ENCODE peak calls at places on chromosomes 13 and 19, in nine cellular contexts. One of them, this sample, is unnamed.

GRCh38 chr13:76813874-76814273 is 72.3 kb downstream of the KCTD12 start:
- DNase-seq in H1: no peak
- DNase-seq in adrenal gland: no peak
- DNase-seq in neural crest cell: no peak
- DNase-seq in activated B cell treated with CpG ODN at 0.5 μM for 24 hours: no peak
- DNase-seq in right atrium auricular region: no peak
- DNase-seq in tibial nerve: no peak
- DNase-seq in heart left ventricle: peak
- DNase-seq in ascending aorta: no peak
- DNase-seq in this sample: no peak

GRCh38 chr19:46841458-46842083 is 9.1 kb downstream of the AP2S1 start:
- DNase-seq in H1: no peak
- DNase-seq in ascending aorta: peak
- DNase-seq in heart left ventricle: peak
- DNase-seq in tibial nerve: peak
- DNase-seq in adrenal gland: peak
- DNase-seq in right atrium auricular region: peak
- DNase-seq in activated B cell treated with CpG ODN at 0.5 μM for 24 hours: no peak
- DNase-seq in neural crest cell: no peak
- DNase-seq in this sample: no peak

GRCh38 chr19:33436360-33437345 is 63.1 kb downstream of the CEBPG start:
- DNase-seq in adrenal gland: no peak
- DNase-seq in neural crest cell: no peak
- DNase-seq in activated B cell treated with CpG ODN at 0.5 μM for 24 hours: no peak
- DNase-seq in tibial nerve: no peak
- DNase-seq in heart left ventricle: no peak
- DNase-seq in ascending aorta: no peak
- DNase-seq in right atrium auricular region: no peak
- DNase-seq in H1: no peak
- DNase-seq in this sample: no peak

GRCh38 chr13:97695684-97696083 is 257.8 kb upstream of the IPO5 start:
- DNase-seq in right atrium auricular region: no peak
- DNase-seq in tibial nerve: no peak
- DNase-seq in adrenal gland: no peak
- DNase-seq in ascending aorta: no peak
- DNase-seq in activated B cell treated with CpG ODN at 0.5 μM for 24 hours: no peak
- DNase-seq in H1: no peak
- DNase-seq in heart left ventricle: no peak
- DNase-seq in neural crest cell: no peak
- DNase-seq in this sample: no peak

GRCh38 chr19:49869009-49869483 is 1.7 kb upstream of the PNKP start:
- DNase-seq in activated B cell treated with CpG ODN at 0.5 μM for 24 hours: peak
- DNase-seq in tibial nerve: no peak
- DNase-seq in H1: no peak
- DNase-seq in right atrium auricular region: no peak
- DNase-seq in adrenal gland: no peak
- DNase-seq in heart left ventricle: no peak
- DNase-seq in neural crest cell: no peak
- DNase-seq in ascending aorta: no peak
- DNase-seq in this sample: no peak

GRCh38 chr19:41339936-41340335 is 13.8 kb downstream of the TGFB1 start:
- DNase-seq in right atrium auricular region: no peak
- DNase-seq in heart left ventricle: no peak
- DNase-seq in adrenal gland: no peak
- DNase-seq in neural crest cell: no peak
- DNase-seq in ascending aorta: no peak
- DNase-seq in H1: no peak
- DNase-seq in tibial nerve: no peak
- DNase-seq in activated B cell treated with CpG ODN at 0.5 μM for 24 hours: no peak
- DNase-seq in this sample: no peak

GRCh38 chr19:15373644-15374043 is 5.9 kb downstream of the AKAP8 start:
- DNase-seq in right atrium auricular region: no peak
- DNase-seq in neural crest cell: no peak
- DNase-seq in H1: no peak
- DNase-seq in ascending aorta: no peak
- DNase-seq in activated B cell treated with CpG ODN at 0.5 μM for 24 hours: no peak
- DNase-seq in tibial nerve: no peak
- DNase-seq in heart left ventricle: no peak
- DNase-seq in adrenal gland: no peak
- DNase-seq in this sample: no peak

GRCh38 chr19:38617764-38618589 is at the start of gene MAP4K1:
- DNase-seq in adrenal gland: no peak
- DNase-seq in ascending aorta: peak
- DNase-seq in activated B cell treated with CpG ODN at 0.5 μM for 24 hours: peak
- DNase-seq in heart left ventricle: peak
- DNase-seq in right atrium auricular region: no peak
- DNase-seq in H1: no peak
- DNase-seq in tibial nerve: no peak
- DNase-seq in neural crest cell: no peak
- DNase-seq in this sample: no peak

GRCh38 chr13:80547341-80547740 is 206.4 kb upstream of the SPRY2 start:
- DNase-seq in heart left ventricle: no peak
- DNase-seq in neural crest cell: no peak
- DNase-seq in tibial nerve: no peak
- DNase-seq in H1: no peak
- DNase-seq in adrenal gland: no peak
- DNase-seq in right atrium auricular region: no peak
- DNase-seq in activated B cell treated with CpG ODN at 0.5 μM for 24 hours: no peak
- DNase-seq in ascending aorta: no peak
- DNase-seq in this sample: no peak

GRCh38 chr19:29676586-29676985 is 11.3 kb downstream of the PLEKHF1 start:
- DNase-seq in activated B cell treated with CpG ODN at 0.5 μM for 24 hours: no peak
- DNase-seq in heart left ventricle: peak
- DNase-seq in tibial nerve: no peak
- DNase-seq in right atrium auricular region: no peak
- DNase-seq in adrenal gland: no peak
- DNase-seq in H1: no peak
- DNase-seq in neural crest cell: no peak
- DNase-seq in ascending aorta: no peak
- DNase-seq in this sample: no peak

GRCh38 chr19:17739121-17739875 is 12.0 kb upstream of the FCHO1 start:
- DNase-seq in H1: no peak
- DNase-seq in adrenal gland: peak
- DNase-seq in tibial nerve: no peak
- DNase-seq in heart left ventricle: no peak
- DNase-seq in neural crest cell: no peak
- DNase-seq in ascending aorta: no peak
- DNase-seq in activated B cell treated with CpG ODN at 0.5 μM for 24 hours: peak
- DNase-seq in right atrium auricular region: no peak
- DNase-seq in this sample: no peak

GRCh38 chr13:41179593-41180250 is 14.6 kb downstream of the KBTBD7 start:
- DNase-seq in tibial nerve: no peak
- DNase-seq in right atrium auricular region: no peak
- DNase-seq in adrenal gland: no peak
- DNase-seq in neural crest cell: no peak
- DNase-seq in activated B cell treated with CpG ODN at 0.5 μM for 24 hours: no peak
- DNase-seq in H1: no peak
- DNase-seq in ascending aorta: no peak
- DNase-seq in heart left ventricle: no peak
- DNase-seq in this sample: no peak

GRCh38 chr19:42291437-42291815 is 10.5 kb upstream of the PRR19 start:
- DNase-seq in H1: no peak
- DNase-seq in heart left ventricle: no peak
- DNase-seq in right atrium auricular region: no peak
- DNase-seq in adrenal gland: no peak
- DNase-seq in tibial nerve: no peak
- DNase-seq in neural crest cell: no peak
- DNase-seq in ascending aorta: no peak
- DNase-seq in activated B cell treated with CpG ODN at 0.5 μM for 24 hours: no peak
- DNase-seq in this sample: no peak

GRCh38 chr19:58328999-58329398 is 2.2 kb downstream of the ZSCAN22 start:
- DNase-seq in activated B cell treated with CpG ODN at 0.5 μM for 24 hours: no peak
- DNase-seq in adrenal gland: no peak
- DNase-seq in H1: peak
- DNase-seq in ascending aorta: no peak
- DNase-seq in tibial nerve: no peak
- DNase-seq in heart left ventricle: no peak
- DNase-seq in neural crest cell: peak
- DNase-seq in right atrium auricular region: no peak
- DNase-seq in this sample: peak
- TF ChIP-seq CTCF in activated B cell treated with CpG ODN at 0.5 μM for 24 hours: no peak
- TF ChIP-seq CTCF in adrenal gland: no peak
- TF ChIP-seq CTCF in H1: peak
- TF ChIP-seq CTCF in ascending aorta: no peak
- TF ChIP-seq CTCF in tibial nerve: no peak
- TF ChIP-seq CTCF in heart left ventricle: no peak
- TF ChIP-seq CTCF in neural crest cell: peak
- TF ChIP-seq CTCF in right atrium auricular region: no peak
- TF ChIP-seq CTCF in this sample: no peak

DNA sequence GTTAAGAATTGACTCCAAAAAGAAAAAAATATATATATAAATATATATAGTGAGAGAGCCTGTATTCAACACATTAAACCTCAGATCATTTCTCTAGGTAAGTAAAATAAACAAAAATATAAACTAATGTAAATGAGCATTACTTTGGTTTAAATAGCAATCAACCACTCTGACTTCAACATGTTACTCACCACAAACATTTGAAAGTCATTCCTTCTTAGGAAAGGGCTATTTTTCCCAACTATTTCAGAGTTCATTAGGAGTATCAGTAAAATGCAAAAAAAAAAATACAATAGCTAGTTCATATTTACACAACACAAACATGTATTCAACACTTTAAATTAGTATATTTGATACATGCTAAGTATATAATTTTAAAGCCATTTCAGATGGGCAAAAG is 40.5 kb downstream of the KLF12 start:
- DNase-seq in activated B cell treated with CpG ODN at 0.5 μM for 24 hours: no peak
- DNase-seq in tibial nerve: no peak
- DNase-seq in neural crest cell: no peak
- DNase-seq in heart left ventricle: no peak
- DNase-seq in adrenal gland: no peak
- DNase-seq in ascending aorta: no peak
- DNase-seq in H1: no peak
- DNase-seq in right atrium auricular region: no peak
- DNase-seq in this sample: no peak
- TF ChIP-seq CTCF in activated B cell treated with CpG ODN at 0.5 μM for 24 hours: no peak
- TF ChIP-seq CTCF in tibial nerve: no peak
- TF ChIP-seq CTCF in neural crest cell: no peak
- TF ChIP-seq CTCF in heart left ventricle: no peak
- TF ChIP-seq CTCF in adrenal gland: no peak
- TF ChIP-seq CTCF in ascending aorta: no peak
- TF ChIP-seq CTCF in H1: no peak
- TF ChIP-seq CTCF in right atrium auricular region: no peak
- TF ChIP-seq CTCF in this sample: no peak

GRCh38 chr13:112885782-112886268 is 83.2 kb upstream of the MCF2L start:
- DNase-seq in right atrium auricular region: peak
- DNase-seq in neural crest cell: peak
- DNase-seq in activated B cell treated with CpG ODN at 0.5 μM for 24 hours: no peak
- DNase-seq in heart left ventricle: peak
- DNase-seq in ascending aorta: peak
- DNase-seq in tibial nerve: peak
- DNase-seq in adrenal gland: peak
- DNase-seq in H1: peak
- DNase-seq in this sample: peak

GRCh38 chr13:112887151-112887550 is 81.9 kb upstream of the MCF2L start:
- DNase-seq in ascending aorta: no peak
- DNase-seq in activated B cell treated with CpG ODN at 0.5 μM for 24 hours: no peak
- DNase-seq in right atrium auricular region: no peak
- DNase-seq in heart left ventricle: no peak
- DNase-seq in adrenal gland: no peak
- DNase-seq in tibial nerve: no peak
- DNase-seq in H1: no peak
- DNase-seq in neural crest cell: no peak
- DNase-seq in this sample: no peak

GRCh38 chr13:112889351-112890290 is 79.4 kb upstream of the MCF2L start:
- DNase-seq in ascending aorta: no peak
- DNase-seq in activated B cell treated with CpG ODN at 0.5 μM for 24 hours: no peak
- DNase-seq in right atrium auricular region: no peak
- DNase-seq in tibial nerve: no peak
- DNase-seq in adrenal gland: no peak
- DNase-seq in H1: no peak
- DNase-seq in heart left ventricle: no peak
- DNase-seq in neural crest cell: no peak
- DNase-seq in this sample: no peak

GRCh38 chr13:112888238-112889111 is 80.5 kb upstream of the MCF2L start:
- DNase-seq in heart left ventricle: no peak
- DNase-seq in H1: no peak
- DNase-seq in ascending aorta: no peak
- DNase-seq in adrenal gland: no peak
- DNase-seq in tibial nerve: no peak
- DNase-seq in activated B cell treated with CpG ODN at 0.5 μM for 24 hours: no peak
- DNase-seq in neural crest cell: no peak
- DNase-seq in right atrium auricular region: no peak
- DNase-seq in this sample: no peak

GRCh38 chr13:112887557-112887991 is 81.4 kb upstream of the MCF2L start:
- DNase-seq in ascending aorta: no peak
- DNase-seq in adrenal gland: no peak
- DNase-seq in H1: no peak
- DNase-seq in activated B cell treated with CpG ODN at 0.5 μM for 24 hours: no peak
- DNase-seq in neural crest cell: no peak
- DNase-seq in tibial nerve: no peak
- DNase-seq in heart left ventricle: no peak
- DNase-seq in right atrium auricular region: no peak
- DNase-seq in this sample: no peak
- TF ChIP-seq CTCF in ascending aorta: no peak
- TF ChIP-seq CTCF in adrenal gland: no peak
- TF ChIP-seq CTCF in H1: no peak
- TF ChIP-seq CTCF in activated B cell treated with CpG ODN at 0.5 μM for 24 hours: no peak
- TF ChIP-seq CTCF in neural crest cell: no peak
- TF ChIP-seq CTCF in tibial nerve: no peak
- TF ChIP-seq CTCF in heart left ventricle: no peak
- TF ChIP-seq CTCF in right atrium auricular region: no peak
- TF ChIP-seq CTCF in this sample: no peak

GRCh38 chr19:12325690-12326089 is 7.7 kb downstream of the ZNF563 start:
- DNase-seq in neural crest cell: no peak
- DNase-seq in H1: no peak
- DNase-seq in right atrium auricular region: no peak
- DNase-seq in ascending aorta: no peak
- DNase-seq in tibial nerve: no peak
- DNase-seq in adrenal gland: no peak
- DNase-seq in activated B cell treated with CpG ODN at 0.5 μM for 24 hours: no peak
- DNase-seq in heart left ventricle: no peak
- DNase-seq in this sample: no peak

GRCh38 chr19:12331211-12331941 is 2.1 kb downstream of the ZNF563 start:
- DNase-seq in tibial nerve: no peak
- DNase-seq in right atrium auricular region: no peak
- DNase-seq in H1: no peak
- DNase-seq in adrenal gland: peak
- DNase-seq in neural crest cell: no peak
- DNase-seq in ascending aorta: no peak
- DNase-seq in heart left ventricle: peak
- DNase-seq in activated B cell treated with CpG ODN at 0.5 μM for 24 hours: peak
- DNase-seq in this sample: no peak

GRCh38 chr19:12333162-12334159 is at the start of gene ZNF563:
- DNase-seq in tibial nerve: peak
- DNase-seq in adrenal gland: peak
- DNase-seq in H1: peak
- DNase-seq in right atrium auricular region: peak
- DNase-seq in activated B cell treated with CpG ODN at 0.5 μM for 24 hours: peak
- DNase-seq in neural crest cell: peak
- DNase-seq in ascending aorta: peak
- DNase-seq in heart left ventricle: peak
- DNase-seq in this sample: peak

DNA sequence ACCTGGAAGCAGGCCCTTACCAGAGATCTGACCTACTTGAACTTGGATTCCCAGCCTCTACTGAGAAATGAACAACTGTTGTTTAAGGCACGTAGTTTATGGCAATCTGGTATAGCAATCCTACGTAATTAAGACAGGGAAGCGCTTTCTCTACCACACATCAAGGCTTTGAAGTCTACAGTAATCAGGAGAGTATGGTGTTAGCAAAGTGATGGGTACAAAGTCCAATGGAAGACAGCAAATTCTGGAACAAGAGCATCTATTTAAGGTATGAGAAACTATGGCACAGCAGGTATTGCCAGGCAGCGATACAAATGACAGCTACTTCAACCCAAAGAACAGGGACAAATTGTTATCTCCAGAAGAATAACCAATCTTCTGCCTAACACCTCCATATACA is 3.1 kb downstream of the ZNF563 start:
- DNase-seq in heart left ventricle: no peak
- DNase-seq in ascending aorta: no peak
- DNase-seq in H1: no peak
- DNase-seq in activated B cell treated with CpG ODN at 0.5 μM for 24 hours: no peak
- DNase-seq in neural crest cell: no peak
- DNase-seq in right atrium auricular region: no peak
- DNase-seq in adrenal gland: no peak
- DNase-seq in tibial nerve: no peak
- DNase-seq in this sample: no peak
- TF ChIP-seq CTCF in heart left ventricle: no peak
- TF ChIP-seq CTCF in ascending aorta: no peak
- TF ChIP-seq CTCF in H1: no peak
- TF ChIP-seq CTCF in activated B cell treated with CpG ODN at 0.5 μM for 24 hours: no peak
- TF ChIP-seq CTCF in neural crest cell: no peak
- TF ChIP-seq CTCF in right atrium auricular region: no peak
- TF ChIP-seq CTCF in adrenal gland: no peak
- TF ChIP-seq CTCF in tibial nerve: no peak
- TF ChIP-seq CTCF in this sample: no peak